ENCODE peak calls at places on chromosomes 7 and 10, in five cellular contexts. One of them, this sample, is unnamed.

GRCh38 chr7:16644624-16644986 is 949 bp downstream of the ANKMY2 start:
- DNase-seq in GM12878: no peak
- DNase-seq in pancreas: peak; percentile 48
- DNase-seq in CD4-positive, alpha-beta T cell: peak; percentile 23
- DNase-seq in endothelial cell of umbilical vein: no peak
- DNase-seq in this sample: no peak

GRCh38 chr10:4069491-4069890 is 284.5 kb upstream of the KLF6 start:
- DNase-seq in pancreas: no peak
- DNase-seq in GM12878: no peak
- DNase-seq in CD4-positive, alpha-beta T cell: no peak
- DNase-seq in endothelial cell of umbilical vein: peak; percentile 40
- DNase-seq in this sample: no peak

GRCh38 chr7:8133955-8134733 is 127.8 kb downstream of the ICA1 start:
- DNase-seq in endothelial cell of umbilical vein: no peak
- DNase-seq in GM12878: peak; percentile 99
- DNase-seq in CD4-positive, alpha-beta T cell: no peak
- DNase-seq in pancreas: no peak
- DNase-seq in this sample: no peak

GRCh38 chr10:121293121-121293520 is 305.1 kb downstream of the FGFR2 start:
- DNase-seq in GM12878: no peak
- DNase-seq in endothelial cell of umbilical vein: no peak
- DNase-seq in CD4-positive, alpha-beta T cell: no peak
- DNase-seq in pancreas: no peak
- DNase-seq in this sample: no peak

GRCh38 chr7:94439893-94440381 is 45.2 kb downstream of the COL1A2 start:
- DNase-seq in CD4-positive, alpha-beta T cell: no peak
- DNase-seq in pancreas: no peak
- DNase-seq in GM12878: no peak
- DNase-seq in endothelial cell of umbilical vein: no peak
- DNase-seq in this sample: no peak

GRCh38 chr7:18257711-18258110 is 230.1 kb upstream of the PRPS1L1 start:
- DNase-seq in GM12878: no peak
- DNase-seq in CD4-positive, alpha-beta T cell: no peak
- DNase-seq in pancreas: no peak
- DNase-seq in endothelial cell of umbilical vein: peak; percentile 43
- DNase-seq in this sample: no peak

GRCh38 chr10:5552376-5553321 is 27.9 kb downstream of the CALML3 start:
- DNase-seq in pancreas: no peak
- DNase-seq in endothelial cell of umbilical vein: no peak
- DNase-seq in GM12878: no peak
- DNase-seq in CD4-positive, alpha-beta T cell: no peak
- DNase-seq in this sample: no peak

GRCh38 chr7:124310934-124311390 is 278.1 kb upstream of the TMEM229A start:
- DNase-seq in CD4-positive, alpha-beta T cell: no peak
- DNase-seq in GM12878: no peak
- DNase-seq in endothelial cell of umbilical vein: no peak
- DNase-seq in pancreas: no peak
- DNase-seq in this sample: no peak

GRCh38 chr7:2082357-2083038 is 150.2 kb downstream of the MAD1L1 start:
- DNase-seq in GM12878: no peak
- DNase-seq in CD4-positive, alpha-beta T cell: no peak
- DNase-seq in endothelial cell of umbilical vein: no peak
- DNase-seq in pancreas: no peak
- DNase-seq in this sample: no peak

GRCh38 chr7:22879285-22879684 is 56.6 kb upstream of the TOMM7 start:
- DNase-seq in endothelial cell of umbilical vein: no peak
- DNase-seq in CD4-positive, alpha-beta T cell: no peak
- DNase-seq in pancreas: no peak
- DNase-seq in GM12878: no peak
- DNase-seq in this sample: peak; percentile 75
- H3K27ac ChIP-seq in endothelial cell of umbilical vein: no peak overlapping the region
- H3K27ac ChIP-seq in CD4-positive, alpha-beta T cell: no peak overlapping the region
- H3K27ac ChIP-seq in pancreas: no peak overlapping the region
- H3K27ac ChIP-seq in GM12878: no peak overlapping the region
- H3K27ac ChIP-seq in this sample: peak overlapping the region; percentile 18

GRCh38 chr7:125492521-125492920 is 562.9 kb upstream of the POT1 start:
- DNase-seq in GM12878: no peak
- DNase-seq in endothelial cell of umbilical vein: no peak
- DNase-seq in pancreas: no peak
- DNase-seq in CD4-positive, alpha-beta T cell: no peak
- DNase-seq in this sample: no peak
- H3K27ac ChIP-seq in GM12878: no peak overlapping the region
- H3K27ac ChIP-seq in endothelial cell of umbilical vein: no peak overlapping the region
- H3K27ac ChIP-seq in pancreas: no peak overlapping the region
- H3K27ac ChIP-seq in CD4-positive, alpha-beta T cell: no peak overlapping the region
- H3K27ac ChIP-seq in this sample: no peak overlapping the region

GRCh38 chr7:55573526-55573925 is 1.2 kb upstream of the VOPP1 start:
- DNase-seq in pancreas: no peak
- DNase-seq in CD4-positive, alpha-beta T cell: no peak
- DNase-seq in GM12878: no peak
- DNase-seq in endothelial cell of umbilical vein: peak; percentile 53
- DNase-seq in this sample: no peak
- H3K27ac ChIP-seq in pancreas: peak overlapping the region; percentile 80
- H3K27ac ChIP-seq in CD4-positive, alpha-beta T cell: peak overlapping the region; percentile 71
- H3K27ac ChIP-seq in GM12878: no peak overlapping the region
- H3K27ac ChIP-seq in endothelial cell of umbilical vein: peak overlapping the region; percentile 22
- H3K27ac ChIP-seq in this sample: no peak overlapping the region

GRCh38 chr10:59550061-59550460 is 159.6 kb downstream of the SLC16A9 start:
- DNase-seq in pancreas: no peak
- DNase-seq in GM12878: no peak
- DNase-seq in endothelial cell of umbilical vein: no peak
- DNase-seq in CD4-positive, alpha-beta T cell: no peak
- DNase-seq in this sample: no peak
- H3K27ac ChIP-seq in pancreas: no peak overlapping the region
- H3K27ac ChIP-seq in GM12878: no peak overlapping the region
- H3K27ac ChIP-seq in endothelial cell of umbilical vein: no peak overlapping the region
- H3K27ac ChIP-seq in CD4-positive, alpha-beta T cell: no peak overlapping the region
- H3K27ac ChIP-seq in this sample: no peak overlapping the region

GRCh38 chr10:30172663-30173062 is 113.3 kb upstream of the JCAD start:
- DNase-seq in CD4-positive, alpha-beta T cell: no peak
- DNase-seq in endothelial cell of umbilical vein: no peak
- DNase-seq in GM12878: no peak
- DNase-seq in pancreas: no peak
- DNase-seq in this sample: no peak

GRCh38 chr10:30172096-30172495 is 112.7 kb upstream of the JCAD start:
- DNase-seq in endothelial cell of umbilical vein: no peak
- DNase-seq in GM12878: no peak
- DNase-seq in CD4-positive, alpha-beta T cell: no peak
- DNase-seq in pancreas: no peak
- DNase-seq in this sample: no peak

GRCh38 chr10:30176182-30176581 is 116.8 kb upstream of the JCAD start:
- DNase-seq in GM12878: no peak
- DNase-seq in endothelial cell of umbilical vein: no peak
- DNase-seq in pancreas: no peak
- DNase-seq in CD4-positive, alpha-beta T cell: no peak
- DNase-seq in this sample: no peak

GRCh38 chr10:30178565-30178964 is 119.2 kb upstream of the JCAD start:
- DNase-seq in GM12878: no peak
- DNase-seq in CD4-positive, alpha-beta T cell: no peak
- DNase-seq in endothelial cell of umbilical vein: no peak
- DNase-seq in pancreas: no peak
- DNase-seq in this sample: no peak

GRCh38 chr10:30176776-30177533 is 117.6 kb upstream of the JCAD start:
- DNase-seq in endothelial cell of umbilical vein: no peak
- DNase-seq in GM12878: no peak
- DNase-seq in pancreas: no peak
- DNase-seq in CD4-positive, alpha-beta T cell: no peak
- DNase-seq in this sample: no peak
- H3K27ac ChIP-seq in endothelial cell of umbilical vein: no peak overlapping the region
- H3K27ac ChIP-seq in GM12878: no peak overlapping the region
- H3K27ac ChIP-seq in pancreas: no peak overlapping the region
- H3K27ac ChIP-seq in CD4-positive, alpha-beta T cell: no peak overlapping the region
- H3K27ac ChIP-seq in this sample: no peak overlapping the region

DNA sequence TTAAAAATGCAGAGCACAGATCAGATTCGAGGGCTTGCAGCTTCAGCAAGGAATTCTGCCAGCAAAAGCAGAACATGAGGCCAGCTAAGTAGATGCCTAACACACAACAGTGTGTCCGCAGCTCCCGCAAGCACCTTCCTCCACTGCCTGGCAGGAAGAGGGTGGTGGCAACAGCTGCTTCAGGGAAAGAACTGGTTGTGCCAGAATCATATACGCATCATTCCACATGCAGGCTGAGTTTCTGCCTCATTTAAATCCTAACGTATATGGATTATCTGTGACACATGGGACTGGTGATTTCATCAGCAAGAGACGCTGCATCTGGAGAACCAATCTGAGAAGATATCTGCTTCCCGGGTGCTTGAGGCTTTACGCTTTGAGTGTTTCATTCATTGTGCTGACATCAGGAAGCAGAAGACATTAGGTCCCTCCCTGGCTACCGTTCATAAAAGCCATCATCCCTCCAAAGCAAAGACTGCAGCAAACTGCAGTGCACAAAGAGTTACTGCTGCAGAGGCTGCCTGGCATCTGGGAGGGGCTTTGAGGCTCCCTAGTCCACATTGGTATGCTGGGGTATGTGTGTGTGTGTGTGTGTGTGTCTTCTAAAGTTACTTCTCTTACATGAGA is 78.8 kb downstream of the FAM13C start:
- DNase-seq in pancreas: no peak
- DNase-seq in CD4-positive, alpha-beta T cell: no peak
- DNase-seq in GM12878: no peak
- DNase-seq in endothelial cell of umbilical vein: no peak
- DNase-seq in this sample: no peak
- H3K27ac ChIP-seq in pancreas: no peak overlapping the region
- H3K27ac ChIP-seq in CD4-positive, alpha-beta T cell: no peak overlapping the region
- H3K27ac ChIP-seq in GM12878: no peak overlapping the region
- H3K27ac ChIP-seq in endothelial cell of umbilical vein: no peak overlapping the region
- H3K27ac ChIP-seq in this sample: no peak overlapping the region

DNA sequence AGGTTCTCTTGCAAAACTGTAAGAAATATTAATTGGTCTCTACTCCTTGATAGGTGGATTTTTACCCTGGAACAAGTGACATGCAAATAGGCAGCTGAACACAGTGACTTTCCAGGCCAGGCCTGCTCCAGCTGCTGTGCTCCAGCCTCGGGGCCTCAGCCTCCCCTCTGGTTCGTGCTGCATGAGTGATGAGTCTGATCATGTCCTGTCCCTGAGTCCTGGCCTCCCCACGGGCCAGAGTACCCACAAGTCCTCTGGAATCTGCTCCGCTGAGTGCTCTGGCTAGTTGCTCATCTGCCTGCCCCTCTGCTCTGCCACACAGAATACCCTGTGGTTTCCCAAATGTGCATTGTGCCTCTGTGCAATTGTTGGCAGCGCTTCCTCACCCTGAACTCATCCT is 80.1 kb upstream of the PDZD8 start:
- DNase-seq in endothelial cell of umbilical vein: no peak
- DNase-seq in pancreas: no peak
- DNase-seq in GM12878: no peak
- DNase-seq in CD4-positive, alpha-beta T cell: no peak
- DNase-seq in this sample: no peak
- H3K27ac ChIP-seq in endothelial cell of umbilical vein: no peak overlapping the region
- H3K27ac ChIP-seq in pancreas: no peak overlapping the region
- H3K27ac ChIP-seq in GM12878: no peak overlapping the region
- H3K27ac ChIP-seq in CD4-positive, alpha-beta T cell: no peak overlapping the region
- H3K27ac ChIP-seq in this sample: peak overlapping the region; percentile 11

DNA sequence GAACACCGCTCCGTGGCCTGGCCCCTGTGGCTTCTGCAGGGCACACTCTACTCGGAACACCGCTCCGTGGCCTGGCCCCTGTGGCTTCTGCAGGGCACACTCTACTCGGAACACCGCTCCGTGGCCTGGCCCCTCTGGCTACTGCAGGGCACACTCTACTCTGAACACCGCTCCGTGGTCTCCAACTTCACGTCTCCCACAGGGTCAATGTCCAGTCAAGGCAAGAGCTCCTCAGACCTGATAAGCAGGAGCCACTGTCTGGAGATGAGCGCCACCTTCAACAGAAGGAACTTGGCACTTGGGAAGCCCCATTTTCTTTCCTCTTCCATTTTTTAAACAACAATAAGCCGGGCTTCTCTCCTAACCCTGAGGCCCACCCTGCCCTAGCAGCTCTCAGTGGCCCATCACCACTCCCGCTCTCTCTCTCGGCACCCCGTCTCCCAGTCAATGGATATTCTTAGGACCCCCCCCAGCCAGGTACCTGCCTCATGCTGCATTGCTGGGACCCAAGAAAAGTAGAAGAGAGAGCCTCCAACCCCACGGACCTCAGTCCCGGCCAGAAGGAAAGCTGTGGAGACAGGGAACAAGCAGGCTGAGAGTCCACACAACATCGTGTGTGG is 56.3 kb downstream of the PRKAG2 start:
- DNase-seq in GM12878: no peak
- DNase-seq in endothelial cell of umbilical vein: no peak
- DNase-seq in CD4-positive, alpha-beta T cell: no peak
- DNase-seq in pancreas: no peak
- DNase-seq in this sample: no peak
- H3K27ac ChIP-seq in GM12878: no peak overlapping the region
- H3K27ac ChIP-seq in endothelial cell of umbilical vein: no peak overlapping the region
- H3K27ac ChIP-seq in CD4-positive, alpha-beta T cell: no peak overlapping the region
- H3K27ac ChIP-seq in pancreas: no peak overlapping the region
- H3K27ac ChIP-seq in this sample: no peak overlapping the region

This sample was measured in HL-60.